ENCODE peak calls at places on chromosome 4, in seven cellular contexts. J is mesendoderm, H is neuronal stem cell, X is mesenchymal stem cell, D is IMR-90, O is H9, T is H1. U is an unnamed sample. For H3K79me1, the result is how much of the 10 kb centered on the place peaks cover.

GRCh38 chr4:133149932-133150642 is 993 bp downstream of the PCDH10 start:
- DNase-seq in X (peak), O (peak), T (no peak), H (no peak), D (no peak), J (no peak), U (no peak)

GRCh38 chr4:105451346-105451745 is 22.5 kb downstream of the PPA2 start:
- DNase-seq in O (no peak), D (no peak), J (no peak), H (no peak), X (no peak), T (no peak), U (no peak)

GRCh38 chr4:152081024-152081423 is 320.2 kb upstream of the GATB start:
- DNase-seq in J (no peak), X (no peak), T (no peak), O (no peak), D (no peak), H (no peak), U (no peak)

GRCh38 chr4:126939401-126939800 is 693.4 kb upstream of the INTU start:
- DNase-seq in D (peak), T (no peak), O (no peak), J (no peak), X (peak), H (no peak), U (no peak)

GRCh38 chr4:168077726-168078239 is 14.6 kb upstream of the ANXA10 start:
- DNase-seq in H (no peak), X (no peak), D (no peak), O (no peak), T (no peak), J (no peak), U (no peak)

GRCh38 chr4:1080961-1081688 is 32.2 kb downstream of the RNF212 start:
- DNase-seq in J (no peak), H (no peak), X (no peak), O (peak), D (peak), T (no peak), U (no peak)

GRCh38 chr4:87559090-87559837 is 30.1 kb upstream of the SPARCL1 start:
- DNase-seq in H (peak), O (peak), X (no peak), J (peak), D (no peak), T (no peak), U (no peak)

GRCh38 chr4:1194028-1194900 is 21.9 kb upstream of the SPON2 start:
- DNase-seq in T (no peak), H (no peak), X (peak), J (no peak), O (peak), D (peak), U (peak)

GRCh38 chr4:134470544-134470943 is 269.0 kb upstream of the PABPC4L start:
- DNase-seq in J (peak), D (no peak), O (peak), T (no peak), X (peak), H (no peak), U (peak)

GRCh38 chr4:48985976-48986653 is at the start of gene CWH43:
- DNase-seq in H (peak), T (peak), O (peak), D (no peak), J (peak), X (no peak), U (no peak)

GRCh38 chr4:103329642-103330041 is 131.5 kb upstream of the CENPE start:
- DNase-seq in O (no peak), H (no peak), D (no peak), J (no peak), X (no peak), T (no peak), U (no peak)

GRCh38 chr4:22824091-22824490 is 131.4 kb downstream of the GBA3 start:
- DNase-seq in H (no peak), T (no peak), X (no peak), D (no peak), O (no peak), J (no peak), U (no peak)

GRCh38 chr4:60934896-60935295 is 265.2 kb upstream of the ADGRL3 start:
- DNase-seq in X (no peak), O (no peak), T (no peak), H (no peak), J (peak), D (no peak), U (peak)

GRCh38 chr4:24551492-24552330 is 32.6 kb downstream of the DHX15 start:
- DNase-seq in T (no peak), J (no peak), O (no peak), D (peak), X (peak), H (no peak), U (peak)

GRCh38 chr4:10006236-10006603 is 15.1 kb downstream of the SLC2A9 start:
- DNase-seq in T (no peak), J (no peak), H (no peak), O (no peak), X (no peak), D (no peak), U (peak)

GRCh38 chr4:168398589-168398988 is 80.0 kb upstream of the DDX60 start:
- DNase-seq in H (no peak), J (peak), O (no peak), X (no peak), T (no peak), D (no peak), U (no peak)

GRCh38 chr4:64144994-64145393 is 264.3 kb downstream of the TECRL start:
- DNase-seq in T (no peak), O (no peak), D (no peak), H (no peak), X (no peak), J (no peak), U (no peak)

GRCh38 chr4:2786152-2786671 is 6.7 kb upstream of the SH3BP2 start:
- DNase-seq in H (no peak), D (no peak), O (no peak), T (no peak), J (no peak), X (no peak), U (no peak)

GRCh38 chr4:17595471-17596005 is 18.5 kb downstream of the LAP3 start:
- DNase-seq in O (no peak), H (no peak), X (no peak), J (no peak), D (no peak), T (no peak), U (no peak)

GRCh38 chr4:38509551-38509950 is 154.4 kb upstream of the KLF3 start:
- DNase-seq in J (no peak), O (no peak), D (no peak), T (no peak), H (no peak), X (no peak), U (no peak)

GRCh38 chr4:112075129-112075753 is 70.0 kb upstream of the FAM241A start:
- DNase-seq in T (no peak), X (peak), D (peak), J (peak), H (peak), O (peak), U (no peak)

GRCh38 chr4:147928400-147928799 is 196.5 kb downstream of the ARHGAP10 start:
- DNase-seq in X (no peak), J (no peak), O (no peak), H (no peak), T (no peak), D (peak), U (no peak)

GRCh38 chr4:173182403-173182802 is 13.8 kb downstream of the GALNT7 start:
- DNase-seq in T (no peak), X (peak), D (peak), O (no peak), H (no peak), J (no peak), U (peak)

GRCh38 chr4:112900416-112900815 is 149.0 kb upstream of the ANK2 start:
- DNase-seq in O (no peak), H (no peak), X (no peak), J (no peak), T (no peak), D (no peak), U (no peak)

GRCh38 chr4:92864176-92864575 is 560.4 kb downstream of the GRID2 start:
- DNase-seq in O (no peak), J (no peak), D (no peak), T (no peak), X (no peak), H (no peak), U (no peak)

GRCh38 chr4:68736813-68737212 is 66.4 kb upstream of the UGT2B15 start:
- DNase-seq in D (no peak), X (no peak), J (peak), T (no peak), H (no peak), O (no peak), U (no peak)

GRCh38 chr4:68732653-68733466 is 62.4 kb upstream of the UGT2B15 start:
- DNase-seq in T (no peak), J (peak), X (no peak), O (no peak), H (peak), D (no peak), U (peak)

GRCh38 chr4:68735106-68735505 is 64.7 kb upstream of the UGT2B15 start:
- DNase-seq in X (no peak), D (no peak), H (no peak), T (no peak), J (no peak), O (no peak), U (no peak)

GRCh38 chr4:68738036-68738435 is 67.6 kb upstream of the UGT2B15 start:
- DNase-seq in O (no peak), H (no peak), T (no peak), J (peak), D (no peak), X (no peak), U (no peak)

DNA sequence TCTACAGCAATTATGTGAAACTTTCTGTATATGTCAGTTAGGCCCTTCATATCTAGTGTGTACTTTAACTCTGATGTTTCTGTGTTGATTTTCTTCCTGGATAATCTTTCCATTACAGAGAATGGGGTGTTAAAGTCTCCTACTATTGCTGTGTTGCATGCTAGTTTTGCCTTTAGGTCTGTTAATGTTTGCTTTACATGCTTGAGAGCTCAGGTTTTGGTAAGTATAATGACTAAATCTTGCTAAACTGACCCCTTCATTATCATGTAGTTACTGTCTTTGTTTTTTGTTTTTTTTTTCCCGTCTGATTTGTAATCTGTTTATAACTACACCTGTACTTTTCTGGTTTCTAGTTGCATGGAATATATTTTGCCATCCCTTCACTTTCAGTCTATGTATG is 63.6 kb upstream of the UGT2B15 start:
- DNase-seq in H (no peak), J (no peak), X (no peak), O (no peak), T (no peak), D (no peak), U (no peak)
- H3K79me1 ChIP-seq in H (under half), J (under half), X (under half), O (under half), T (under half), D (under half), U (under half)

GRCh38 chr4:166274136-166274761 is 401.2 kb downstream of the TLL1 start:
- DNase-seq in H (no peak), J (no peak), X (no peak), D (no peak), O (no peak), T (no peak), U (peak)

GRCh38 chr4:166279261-166279660 is 406.2 kb downstream of the TLL1 start:
- DNase-seq in D (no peak), J (peak), T (no peak), H (no peak), O (no peak), X (no peak), U (no peak)

GRCh38 chr4:166274775-166275174 is 401.7 kb downstream of the TLL1 start:
- DNase-seq in H (no peak), T (no peak), J (no peak), D (no peak), X (no peak), O (no peak), U (no peak)

GRCh38 chr4:166277851-166278250 is 404.8 kb downstream of the TLL1 start:
- DNase-seq in O (no peak), H (no peak), T (no peak), X (no peak), D (no peak), J (no peak), U (no peak)

DNA sequence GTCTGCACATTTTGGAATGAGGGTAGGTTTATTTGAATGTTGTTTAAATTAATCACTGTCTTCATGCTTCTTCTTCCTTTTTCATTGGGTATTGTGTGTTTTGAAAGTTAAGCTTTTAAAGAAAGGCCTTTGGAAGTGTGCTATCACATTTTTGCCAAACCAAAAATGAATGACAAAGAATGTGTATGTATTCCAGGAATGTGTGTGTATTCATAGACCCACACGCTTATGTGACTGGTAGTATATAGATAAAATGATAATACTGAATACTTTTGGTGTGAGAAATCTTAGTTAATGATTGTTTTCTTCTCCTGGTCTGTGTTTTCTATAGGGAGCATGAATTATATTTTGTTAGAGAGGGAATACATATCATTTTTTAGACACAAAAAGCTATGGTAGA is 404.4 kb downstream of the TLL1 start:
- DNase-seq in O (no peak), T (no peak), H (no peak), J (no peak), D (no peak), X (no peak), U (peak)
- H4K8ac ChIP-seq in O (no peak), T (no peak), H (no peak), J (no peak), D (no peak), X (no peak), U (no peak)

GRCh38 chr4:68589790-68590189 is 13.7 kb upstream of the UGT2B17 start:
- DNase-seq in X (no peak), J (peak), O (no peak), D (no peak), H (no peak), T (no peak), U (peak)
- H3K79me1 ChIP-seq in X (under half), J (under half), O (under half), D (under half), H (under half), T (under half), U (under half)

DNA sequence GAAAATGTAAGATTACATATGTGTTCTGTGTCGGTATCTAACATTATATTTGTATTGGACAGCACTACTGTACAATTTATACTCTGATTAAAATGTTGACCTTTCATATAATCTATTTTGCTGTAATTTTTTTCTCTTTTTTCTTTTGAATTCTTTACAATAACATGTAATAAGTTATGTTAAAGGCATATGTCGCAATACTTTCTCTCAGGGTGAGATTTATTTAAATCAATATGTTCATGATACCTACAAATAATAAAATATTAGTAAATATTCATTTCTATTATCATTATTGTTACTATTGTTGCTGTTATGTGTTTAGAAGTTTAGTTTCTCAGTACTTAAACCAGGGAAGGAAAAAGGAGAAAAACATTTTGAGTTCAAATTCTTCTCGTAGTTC is 807.4 kb downstream of the STIM2 start:
- DNase-seq in J (no peak), H (no peak), T (no peak), D (no peak), X (no peak), O (no peak), U (no peak)
- H4K8ac ChIP-seq in J (no peak), H (no peak), T (no peak), D (no peak), X (no peak), O (no peak), U (no peak)

GRCh38 chr4:25838526-25838925 is 24.3 kb downstream of the SEL1L3 start:
- DNase-seq in H (no peak), X (no peak), T (no peak), D (no peak), O (no peak), J (peak), U (no peak)

GRCh38 chr4:25834411-25835107 is 28.2 kb downstream of the SEL1L3 start:
- DNase-seq in H (no peak), O (no peak), D (no peak), T (no peak), X (no peak), J (no peak), U (no peak)

GRCh38 chr4:25835384-25835783 is 27.4 kb downstream of the SEL1L3 start:
- DNase-seq in J (no peak), H (no peak), O (no peak), D (no peak), X (no peak), T (no peak), U (no peak)

GRCh38 chr4:25839687-25840086 is 23.1 kb downstream of the SEL1L3 start:
- DNase-seq in H (no peak), X (no peak), J (no peak), O (no peak), T (no peak), D (no peak), U (no peak)

DNA sequence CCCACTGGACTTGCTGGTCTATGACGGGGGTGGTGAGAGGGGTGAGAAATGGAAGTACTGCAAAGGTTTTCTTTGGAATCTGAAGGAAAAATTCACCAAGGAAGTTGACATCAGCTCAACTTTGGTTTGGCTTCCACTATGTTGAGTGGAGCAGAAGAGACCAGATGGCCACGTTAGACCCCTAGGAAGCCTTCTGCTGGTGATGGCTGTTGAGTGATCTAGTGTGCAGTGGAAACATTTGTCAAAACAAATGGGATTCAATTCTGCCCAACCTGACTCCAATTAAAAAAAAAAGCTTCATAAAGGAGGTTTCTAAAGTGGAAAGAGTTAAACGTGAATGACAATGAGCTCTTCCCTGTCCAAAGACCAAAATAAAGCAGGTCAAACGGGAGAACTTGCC is 25.7 kb downstream of the SEL1L3 start:
- DNase-seq in O (no peak), J (no peak), T (no peak), X (no peak), H (no peak), D (no peak), U (no peak)
- H3K79me1 ChIP-seq in O (under half), J (under half), T (under half), X (under half), H (under half), D (under half), U (under half)

DNA sequence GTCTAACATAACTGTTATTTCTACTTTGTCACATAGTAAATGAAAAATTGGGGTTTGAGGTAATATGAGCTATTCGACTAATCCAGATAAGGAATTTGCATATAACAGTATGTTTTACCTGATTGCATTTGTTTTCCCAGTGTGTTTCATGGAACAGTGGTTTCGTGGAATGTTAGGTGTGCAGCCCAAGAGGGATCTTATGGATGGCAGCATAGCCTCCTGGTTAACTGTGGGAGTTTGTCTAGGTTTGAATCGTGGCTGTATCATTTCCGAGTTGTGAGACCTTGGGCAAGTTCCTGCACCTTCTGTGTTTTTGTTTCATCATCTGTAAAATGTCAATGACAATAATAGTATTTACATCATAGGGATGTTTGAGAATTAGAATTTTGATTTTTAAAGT is 7.9 kb downstream of the BMPR1B start:
- DNase-seq in D (no peak), O (no peak), H (no peak), X (no peak), J (no peak), T (no peak), U (no peak)
- H4K8ac ChIP-seq in D (no peak), O (no peak), H (no peak), X (no peak), J (no peak), T (no peak), U (no peak)

GRCh38 chr4:65495439-65495838 is 174.8 kb downstream of the EPHA5 start:
- DNase-seq in H (no peak), O (no peak), T (no peak), D (no peak), X (no peak), J (no peak), U (no peak)
- H3K79me1 ChIP-seq in H (under half), O (under half), T (under half), D (under half), X (under half), J (under half), U (under half)

GRCh38 chr4:16169491-16169890 is 56.8 kb downstream of the TAPT1 start:
- DNase-seq in J (no peak), O (no peak), T (no peak), X (no peak), H (no peak), D (no peak), U (no peak)
- H4K8ac ChIP-seq in J (no peak), O (no peak), T (no peak), X (no peak), H (no peak), D (no peak), U (no peak)

U was measured in trophoblast cell.